ENCODE peak calls at places on chromosomes 6 and 20, in six cellular contexts. C is body of pancreas; T is activated B cell treated with CpG ODN at 0.5 μM for 24 hours; F is RWPE2; S is naive thymus-derived CD8-positive, alpha-beta T cell; M is aorta. N is an unnamed sample.

GRCh38 chr20:10558635-10559187 is 115.1 kb downstream of the JAG1 start:
- ATAC-seq in S (peak), F (peak), M (peak), C (no peak), T (no peak), N (peak)

GRCh38 chr6:14283600-14284235 is 166.1 kb downstream of the CD83 start:
- ATAC-seq in S (no peak), F (no peak), T (no peak), M (no peak), C (no peak), N (no peak)

GRCh38 chr20:17666491-17666890 is 15.6 kb downstream of the RRBP1 start:
- ATAC-seq in C (peak), T (no peak), F (no peak), M (peak), S (no peak), N (no peak)

GRCh38 chr6:23483896-23484295 is 642.1 kb upstream of the NRSN1 start:
- ATAC-seq in F (peak), C (no peak), T (no peak), M (no peak), S (no peak), N (no peak)

GRCh38 chr6:162151050-162151658 is 576.4 kb downstream of the PRKN start:
- ATAC-seq in M (no peak), T (no peak), S (no peak), F (no peak), C (no peak), N (no peak)

GRCh38 chr6:25401711-25402110 is 122.5 kb downstream of the CARMIL1 start:
- ATAC-seq in C (no peak), S (no peak), F (no peak), T (no peak), M (no peak), N (no peak)

GRCh38 chr6:124872361-124873065 is 89.7 kb upstream of the RNF217 start:
- ATAC-seq in M (no peak), F (no peak), T (no peak), C (no peak), S (no peak), N (no peak)

GRCh38 chr6:169789944-169790927 is 38.8 kb downstream of the ERMARD start:
- ATAC-seq in T (peak), C (peak), S (peak), M (peak), F (peak), N (peak)

GRCh38 chr20:25277051-25277801 is 29.3 kb downstream of the PYGB start:
- ATAC-seq in M (no peak), T (no peak), S (no peak), F (no peak), C (no peak), N (no peak)

GRCh38 chr6:135030532-135031178 is 24.0 kb downstream of the HBS1L start:
- ATAC-seq in C (no peak), F (no peak), M (no peak), T (no peak), S (no peak), N (no peak)

GRCh38 chr6:111540971-111541719 is 58.1 kb upstream of the REV3L start:
- ATAC-seq in C (no peak), F (no peak), T (no peak), M (no peak), S (no peak), N (no peak)

N was measured in esophagus mucosa.